ENCODE peak calls at places on chromosomes 11 and 22, in seven cellular contexts. D, K, Y, W, J, E and L are unnamed samples.

GRCh38 chr22:39024923-39025322 is 4.0 kb downstream of the APOBEC3D start:
- DNase-seq in J (no peak), E (no peak), Y (no peak), K (no peak), D (no peak), W (no peak), L (no peak)

GRCh38 chr22:29706991-29707390 is 12.8 kb upstream of the CABP7 start:
- DNase-seq in W (no peak), D (no peak), E (no peak), Y (no peak), K (no peak), J (no peak), L (no peak)

GRCh38 chr11:69642913-69643632 is 2.1 kb downstream of the CCND1 start:
- DNase-seq in J (peak; percentile 63), K (peak; percentile 77), Y (peak; percentile 54), E (peak; percentile 58), W (peak; percentile 82), D (peak; percentile 56), L (peak; percentile 66)

GRCh38 chr11:1660025-1660867 is 30.7 kb downstream of the KRTAP5-5 start:
- DNase-seq in K (no peak), E (no peak), D (no peak), W (no peak), J (no peak), Y (no peak), L (no peak)

GRCh38 chr11:112219476-112220232 is 6.6 kb upstream of the PTS start:
- DNase-seq in J (peak; percentile 3), D (peak; percentile 39), K (no peak), Y (peak; percentile 31), E (no peak), W (peak; percentile 86), L (peak; percentile 12)

GRCh38 chr11:102843474-102843873 is at the start of gene MMP3:
- DNase-seq in K (no peak), W (no peak), D (no peak), E (no peak), J (no peak), Y (no peak), L (no peak)

GRCh38 chr22:46113110-46113909 is 37.0 kb upstream of the PPARA start:
- DNase-seq in E (no peak), K (no peak), J (no peak), D (no peak), Y (no peak), W (no peak), L (no peak)

GRCh38 chr11:35419713-35420333 is 465 bp upstream of the SLC1A2 start:
- DNase-seq in W (no peak), Y (no peak), J (no peak), D (no peak), E (no peak), K (peak; percentile 15), L (no peak)

GRCh38 chr22:35192121-35192918 is 65.0 kb upstream of the HMGXB4 start:
- DNase-seq in D (no peak), Y (no peak), W (no peak), J (no peak), K (no peak), E (no peak), L (no peak)

GRCh38 chr11:120326228-120326627 is 1.1 kb downstream of the TLCD5 start:
- DNase-seq in E (no peak), K (no peak), J (no peak), W (peak; percentile 85), Y (no peak), D (no peak), L (no peak)

GRCh38 chr22:31477329-31477728 is 12.3 kb downstream of the EIF4ENIF1 start:
- DNase-seq in W (no peak), D (no peak), K (no peak), J (no peak), E (no peak), Y (no peak), L (no peak)

GRCh38 chr11:17828311-17828751 is 93.8 kb downstream of the KCNC1 start:
- DNase-seq in Y (no peak), E (no peak), D (peak; percentile 44), W (peak; percentile 65), K (no peak), J (no peak), L (no peak)

GRCh38 chr22:37060801-37061610 is 9.5 kb downstream of the KCTD17 start:
- DNase-seq in D (no peak), W (no peak), J (no peak), E (no peak), Y (no peak), K (no peak), L (no peak)